ENCODE peak calls at places on chromosomes 11 and 22, in nine cellular contexts. Y, V, E, C, Q, X, O, B and I are unnamed samples.

GRCh38 chr11:36577859-36578258 is 10.1 kb downstream of the RAG1 start:
- DNase-seq in Y (no peak), V (no peak), E (no peak), C (peak; percentile 83), Q (no peak), X (peak; percentile 13), O (no peak), B (no peak), I (no peak)

GRCh38 chr11:76601712-76602111 is 68.8 kb downstream of the LRRC32 start:
- DNase-seq in Y (no peak), V (no peak), E (no peak), C (no peak), Q (no peak), X (no peak), O (no peak), B (no peak), I (no peak)

GRCh38 chr11:132770802-132771545 is 761.3 kb downstream of the OPCML start:
- DNase-seq in Y (no peak), V (no peak), E (no peak), C (peak; percentile 13), Q (no peak), X (no peak), O (no peak), B (no peak), I (no peak)

GRCh38 chr11:63869686-63870085 is 30.8 kb downstream of the MARK2 start:
- DNase-seq in Y (no peak), V (no peak), E (no peak), C (no peak), Q (no peak), X (no peak), O (no peak), B (no peak), I (no peak)

GRCh38 chr11:130144721-130145327 is 14.8 kb upstream of the ST14 start:
- DNase-seq in Y (no peak), V (no peak), E (no peak), C (no peak), Q (no peak), X (no peak), O (no peak), B (no peak), I (no peak)

GRCh38 chr22:39839198-39839597 is 54.4 kb downstream of the ENTHD1 start:
- DNase-seq in Y (no peak), V (no peak), E (no peak), C (no peak), Q (no peak), X (no peak), O (no peak), B (no peak), I (no peak)

GRCh38 chr22:27238935-27239510 is 562.5 kb downstream of the MN1 start:
- DNase-seq in Y (no peak), V (no peak), E (peak; percentile 91), C (peak; percentile 100), Q (peak; percentile 78), X (peak; percentile 89), O (peak; percentile 100), B (peak; percentile 97), I (peak; percentile 98)

GRCh38 chr11:83200035-83200434 is 6.5 kb downstream of the ANKRD42 start:
- DNase-seq in Y (no peak), V (no peak), E (no peak), C (no peak), Q (no peak), X (no peak), O (no peak), B (no peak), I (no peak)

GRCh38 chr22:45893516-45893915 is 83.4 kb downstream of the WNT7B start:
- DNase-seq in Y (no peak), V (no peak), E (no peak), C (peak; percentile 80), Q (peak; percentile 31), X (no peak), O (peak; percentile 17), B (no peak), I (no peak)

GRCh38 chr11:6229911-6230310 is 4.5 kb downstream of the FHIP1B start:
- DNase-seq in Y (no peak), V (no peak), E (no peak), C (no peak), Q (no peak), X (no peak), O (no peak), B (no peak), I (no peak)

GRCh38 chr11:6737872-6738466 is 33.8 kb downstream of the OR2AG2 start:
- DNase-seq in Y (no peak), V (no peak), E (no peak), C (peak; percentile 14), Q (no peak), X (peak; percentile 3), O (peak; percentile 61), B (peak; percentile 58), I (peak; percentile 37)

GRCh38 chr11:62217191-62217748 is 8.8 kb downstream of the SCGB2A1 start:
- DNase-seq in Y (no peak), V (no peak), E (no peak), C (no peak), Q (no peak), X (no peak), O (no peak), B (peak; percentile 52), I (peak; percentile 7)

GRCh38 chr11:118115048-118115447 is 28.3 kb upstream of the SMIM35 start:
- DNase-seq in Y (no peak), V (no peak), E (no peak), C (no peak), Q (no peak), X (no peak), O (no peak), B (no peak), I (no peak)

GRCh38 chr22:24338701-24339451 is 68.2 kb downstream of the SPECC1L start:
- DNase-seq in Y (no peak), V (no peak), E (peak; percentile 38), C (peak; percentile 73), Q (no peak), X (no peak), O (peak; percentile 48), B (peak; percentile 43), I (peak; percentile 21)

GRCh38 chr11:69309800-69310280 is 15.9 kb downstream of the MYEOV start:
- DNase-seq in Y (no peak), V (peak; percentile 50), E (no peak), C (peak; percentile 34), Q (no peak), X (no peak), O (no peak), B (no peak), I (no peak)

GRCh38 chr11:70448983-70449567 is 50.7 kb downstream of the CTTN start:
- DNase-seq in Y (no peak), V (no peak), E (no peak), C (no peak), Q (no peak), X (no peak), O (no peak), B (no peak), I (no peak)
- TF ChIP-seq CTCF in Y (peak; percentile 75), V (no peak), E (no peak), C (peak; percentile 58), Q (no peak), X (peak; percentile 43), O (peak; percentile 70), B (peak; percentile 57), I (peak; percentile 46)

DNA sequence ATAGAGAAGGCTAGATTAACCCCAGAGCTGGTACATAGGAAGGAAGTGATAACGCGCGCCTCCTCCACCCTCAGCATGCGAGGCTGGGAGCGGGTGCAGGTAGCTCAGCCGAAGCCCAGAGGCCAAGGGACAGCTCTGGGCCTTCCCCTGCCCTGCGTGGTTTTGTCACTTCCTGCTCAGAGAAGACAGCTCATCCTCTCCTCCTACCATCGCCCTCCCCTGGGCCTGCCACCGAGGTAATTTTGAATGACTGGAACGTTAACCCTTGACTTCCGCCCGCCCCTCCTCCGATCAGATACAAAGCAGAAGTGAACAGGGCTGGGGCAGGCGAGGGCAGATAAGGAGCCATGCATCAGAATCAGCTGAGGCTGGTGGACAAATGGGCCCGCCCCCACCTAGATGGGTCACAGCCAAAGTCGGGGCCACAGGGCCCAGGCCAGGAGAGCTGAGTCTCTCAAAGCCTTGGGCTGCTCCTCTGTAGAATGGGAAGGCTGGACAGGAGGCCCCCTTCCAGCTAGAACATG is 1.6 kb downstream of the RAC2 start:
- DNase-seq in Y (no peak), V (peak; percentile 92), E (peak; percentile 58), C (peak; percentile 40), Q (peak; percentile 92), X (no peak), O (peak; percentile 38), B (peak; percentile 61), I (peak; percentile 31)
- H3K4me3 ChIP-seq in Y (no peak overlapping the region), V (no peak overlapping the region), E (peak overlapping the region; percentile 38), C (no peak overlapping the region), Q (peak overlapping the region; percentile 67), X (no peak overlapping the region), O (peak overlapping the region; percentile 27), B (peak overlapping the region; percentile 5), I (no peak overlapping the region)

DNA sequence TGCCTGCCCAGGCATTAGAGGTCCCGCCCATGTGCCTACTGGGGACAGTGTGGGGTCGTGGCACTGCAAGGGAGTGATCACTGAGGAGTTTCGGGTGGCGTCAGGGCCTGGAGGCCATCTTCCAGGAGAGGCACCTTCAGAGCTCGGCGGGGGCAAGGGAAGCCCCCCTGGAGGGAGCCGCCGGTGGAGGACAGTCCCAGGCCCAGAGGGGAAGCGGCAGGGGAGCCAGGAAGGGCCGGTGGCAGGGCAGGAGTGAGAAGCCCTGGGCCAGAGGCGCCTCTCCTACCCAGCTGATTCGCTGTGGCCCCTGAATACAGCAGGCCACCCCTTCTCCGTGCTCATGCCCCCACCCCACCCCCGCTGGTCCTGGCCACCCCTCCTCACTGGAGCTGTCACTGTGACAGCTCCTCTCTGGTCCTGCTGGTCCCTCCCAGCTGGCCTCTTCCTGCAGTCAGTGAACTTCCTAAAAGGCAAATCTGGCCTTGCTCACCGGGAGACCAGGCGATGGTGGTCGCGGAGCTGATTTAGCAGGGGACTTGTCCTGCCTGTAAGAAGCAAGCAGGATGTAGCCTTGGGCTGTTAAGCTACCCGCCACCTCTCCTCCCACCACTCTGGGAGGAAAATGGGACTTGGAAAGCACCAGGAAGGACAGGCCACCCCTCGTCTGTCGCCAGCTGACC is 2.1 kb upstream of the MAPK11 start:
- DNase-seq in Y (no peak), V (no peak), E (no peak), C (peak; percentile 19), Q (no peak), X (no peak), O (no peak), B (no peak), I (no peak)
- TF ChIP-seq CTCF in Y (no peak), V (no peak), E (peak; percentile 8), C (no peak), Q (no peak), X (no peak), O (no peak), B (no peak), I (no peak)

DNA sequence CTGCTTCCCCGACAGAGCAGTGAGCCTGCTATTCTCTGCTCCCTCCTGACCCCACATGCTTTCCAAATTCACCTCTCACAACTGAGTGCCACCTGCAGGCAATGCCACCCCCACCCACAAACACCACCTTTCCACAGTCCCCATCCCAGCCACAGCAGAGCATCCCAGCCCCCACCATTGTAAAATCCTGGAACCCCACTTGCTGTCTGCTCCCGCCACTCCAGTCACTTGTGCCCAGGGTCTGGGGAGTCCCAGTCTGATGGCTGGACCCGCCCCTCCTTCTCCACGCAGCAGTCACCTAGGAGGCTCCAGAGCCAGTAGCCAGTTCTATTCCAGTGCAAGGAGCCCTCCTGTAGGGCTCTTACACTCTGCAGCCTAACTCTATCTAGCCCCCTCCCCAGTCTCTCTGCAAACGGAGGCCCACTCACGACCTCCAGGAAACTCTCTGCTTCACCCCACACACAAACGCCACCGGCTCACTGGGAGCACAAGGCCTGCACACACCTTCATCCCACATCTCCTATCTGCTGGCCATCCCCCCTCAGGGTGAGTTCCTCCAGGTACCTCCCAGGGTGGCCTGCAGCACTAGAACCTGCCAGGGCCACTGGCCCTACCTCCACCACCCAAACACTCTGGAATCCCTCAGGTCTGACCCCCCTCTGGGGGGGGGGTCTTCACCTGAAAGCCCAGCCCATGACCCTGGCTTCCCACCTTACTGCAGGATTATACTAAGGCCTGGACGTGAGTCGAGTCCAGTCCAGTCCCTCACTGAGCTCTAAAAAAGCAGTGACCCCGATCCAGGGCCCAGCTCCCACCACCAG is 1.4 kb downstream of the GNB1L start:
- DNase-seq in Y (no peak), V (no peak), E (no peak), C (no peak), Q (no peak), X (no peak), O (no peak), B (no peak), I (no peak)
- H3K4me3 ChIP-seq in Y (peak overlapping the region; percentile 86), V (peak overlapping the region; percentile 86), E (peak overlapping the region; percentile 97), C (peak overlapping the region; percentile 95), Q (peak overlapping the region; percentile 82), X (peak overlapping the region; percentile 85), O (peak overlapping the region; percentile 90), B (peak overlapping the region; percentile 91), I (peak overlapping the region; percentile 92)